ENCODE peak calls at places on chromosomes 2 and 18, in five cellular contexts. G is iPS DF 19.7, U is HFFc6, I is GM19239, Z is hippocampal formation. H is an unnamed sample.

GRCh38 chr2:118642501-118642900 is 204.9 kb downstream of the EN1 start:
- DNase-seq in G (no peak), U (no peak), I (no peak), Z (no peak), H (no peak)

GRCh38 chr2:70496819-70497218 is 56.8 kb downstream of the TGFA start:
- DNase-seq in G (no peak), U (no peak), I (no peak), Z (no peak), H (no peak)

GRCh38 chr18:52311331-52311730 is 28.7 kb upstream of the DCC start:
- DNase-seq in G (no peak), U (no peak), I (no peak), Z (no peak), H (no peak)

GRCh38 chr2:20985061-20985460 is 58.8 kb downstream of the APOB start:
- DNase-seq in G (no peak), U (no peak), I (no peak), Z (no peak), H (no peak)

GRCh38 chr2:165371356-165371755 is 98.1 kb upstream of the CSRNP3 start:
- DNase-seq in G (peak), U (no peak), I (no peak), Z (no peak), H (no peak)

GRCh38 chr18:44974174-44974573 is 293.5 kb downstream of the SETBP1 start:
- DNase-seq in G (no peak), U (no peak), I (no peak), Z (no peak), H (peak)

GRCh38 chr18:22060361-22060760 is 109.0 kb upstream of the GATA6 start:
- DNase-seq in G (no peak), U (no peak), I (no peak), Z (no peak), H (no peak)

GRCh38 chr18:11839556-11839955 is 11.7 kb upstream of the CHMP1B start:
- DNase-seq in G (no peak), U (no peak), I (no peak), Z (no peak), H (no peak)

GRCh38 chr2:240129731-240130392 is 6.2 kb downstream of the COPS9 start:
- DNase-seq in G (no peak), U (no peak), I (no peak), Z (no peak), H (no peak)

GRCh38 chr2:11829324-11829946 is 83.0 kb downstream of the LPIN1 start:
- DNase-seq in G (peak), U (peak), I (peak), Z (peak), H (peak)

H was measured in iPS DF 6.9.